ENCODE peak calls at places on chromosomes 2 and 18, in six cellular contexts. L is CD8-positive, alpha-beta T cell; V is H9; D is right lobe of liver; X is body of pancreas; Z is psoas muscle. J is an unnamed sample. For H3K9me3, the result is how much of the 10 kb centered on the place peaks cover.

GRCh38 chr2:109638807-109639206 is 24.6 kb downstream of the SOWAHC start:
- DNase-seq in X (no peak), D (no peak), L (no peak), Z (no peak), V (no peak), J (no peak)

GRCh38 chr2:18684202-18685040 is 95.1 kb upstream of the NT5C1B start:
- DNase-seq in Z (no peak), L (no peak), V (no peak), X (no peak), D (no peak), J (no peak)

GRCh38 chr2:149729575-149729974 is 142.0 kb upstream of the MMADHC start:
- DNase-seq in Z (no peak), X (no peak), L (no peak), D (no peak), V (no peak), J (no peak)

GRCh38 chr2:144320491-144320890 is 199.4 kb downstream of the ZEB2 start:
- DNase-seq in L (peak), Z (no peak), V (no peak), X (no peak), D (no peak), J (peak)

GRCh38 chr18:76838182-76838581 is 15.8 kb downstream of the ZNF236 start:
- DNase-seq in D (no peak), V (no peak), L (no peak), X (no peak), Z (no peak), J (no peak)

GRCh38 chr2:10864888-10865551 is 46.7 kb upstream of the KCNF1 start:
- DNase-seq in V (no peak), Z (no peak), X (no peak), D (no peak), L (no peak), J (no peak)

GRCh38 chr2:112841399-112842044 is 4.9 kb upstream of the IL1B start:
- DNase-seq in L (no peak), X (no peak), D (no peak), V (no peak), Z (no peak), J (no peak)

GRCh38 chr2:28321426-28321825 is 71.2 kb upstream of the FOSL2 start:
- DNase-seq in D (no peak), Z (no peak), X (no peak), L (no peak), V (no peak), J (no peak)

GRCh38 chr18:59631583-59632181 is 65.5 kb downstream of the CCBE1 start:
- DNase-seq in V (peak), D (no peak), X (no peak), L (no peak), Z (no peak), J (no peak)

GRCh38 chr2:41886757-41887156 is 161.1 kb upstream of the PKDCC start:
- DNase-seq in V (no peak), L (no peak), D (peak), X (no peak), Z (no peak), J (no peak)

GRCh38 chr2:236535024-236535423 is 34.6 kb upstream of the ACKR3 start:
- DNase-seq in X (no peak), Z (no peak), V (no peak), L (no peak), D (no peak), J (no peak)

GRCh38 chr2:188414869-188415753 is 123.4 kb downstream of the GULP1 start:
- DNase-seq in D (no peak), X (no peak), V (no peak), L (no peak), Z (no peak), J (no peak)

GRCh38 chr2:178480227-178481181 is at the start of gene PLEKHA3:
- DNase-seq in Z (peak), X (peak), D (peak), L (peak), V (peak), J (peak)

GRCh38 chr2:233997726-233998125 is 52.8 kb upstream of the SPP2 start:
- DNase-seq in X (no peak), D (no peak), V (no peak), Z (no peak), L (no peak), J (no peak)
- H3K9me3 ChIP-seq in X (under half), D (under half), V (under half), Z (under half), L (under half), J (under half)

DNA sequence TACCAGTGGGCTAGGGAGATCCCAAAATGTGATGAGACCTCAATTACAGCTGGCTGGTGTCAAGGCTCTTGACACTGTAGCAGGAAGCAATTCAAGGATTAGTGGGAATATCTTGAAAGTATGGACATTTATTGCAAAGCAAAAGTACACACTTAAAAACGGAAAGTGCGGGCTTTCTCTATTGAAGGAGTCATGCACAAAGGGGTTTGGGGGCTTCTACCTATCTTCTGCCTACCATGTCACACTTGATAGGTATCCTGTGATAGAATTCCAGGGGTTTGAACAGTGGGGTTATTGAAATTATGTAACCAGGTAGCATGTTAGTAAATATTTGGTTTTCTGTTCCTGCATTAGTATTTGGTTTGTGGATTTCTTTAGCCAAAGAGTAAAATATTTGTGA is 1652.1 kb upstream of the DDX18 start:
- DNase-seq in V (no peak), D (no peak), X (no peak), L (no peak), Z (no peak), J (no peak)
- H3K9me3 ChIP-seq in V (under half), D (under half), X (under half), L (under half), Z (under half), J (under half)

GRCh38 chr2:2075866-2076265 is 255.2 kb downstream of the MYT1L start:
- DNase-seq in L (no peak), V (no peak), X (no peak), Z (no peak), D (peak), J (no peak)
- H3K9me3 ChIP-seq in L (under half), V (under half), X (under half), Z (under half), D (under half), J (under half)

GRCh38 chr2:6845903-6846302 is 19.8 kb downstream of the CMPK2 start:
- DNase-seq in Z (no peak), X (no peak), D (no peak), V (no peak), L (no peak), J (no peak)

GRCh38 chr2:6846540-6846939 is 19.2 kb downstream of the CMPK2 start:
- DNase-seq in L (no peak), X (no peak), V (no peak), D (no peak), Z (no peak), J (no peak)

GRCh38 chr2:6852210-6852609 is 13.5 kb downstream of the CMPK2 start:
- DNase-seq in L (no peak), V (no peak), Z (no peak), D (no peak), X (no peak), J (no peak)

GRCh38 chr2:6845312-6845711 is 20.4 kb downstream of the CMPK2 start:
- DNase-seq in D (no peak), Z (no peak), X (no peak), L (no peak), V (no peak), J (no peak)

GRCh38 chr2:6846967-6847695 is 18.6 kb downstream of the CMPK2 start:
- DNase-seq in D (no peak), X (no peak), L (no peak), V (no peak), Z (no peak), J (no peak)
- H3K9me3 ChIP-seq in D (under half), X (half or more), L (under half), V (half or more), Z (half or more), J (under half)

J was measured in aorta.